ENCODE peak calls at places on chromosomes 11 and 22, in ten cellular contexts. P is body of pancreas, N is Peyer's patch, T is prostate gland, D is transverse colon, U is ovary, Z is IMR-90, L is endothelial cell of umbilical vein, V is breast epithelium, Q is heart left ventricle. R is an unnamed sample. For H3K36me3 and H3K4me1, the result is how much of the 10 kb centered on the place peaks cover.

GRCh38 chr22:27686534-27686933 is 115.0 kb downstream of the MN1 start:
- DNase-seq in T (no peak), Z (peak), Q (peak), V (peak), D (peak), N (no peak), P (peak), U (no peak), L (peak), R (peak)

GRCh38 chr22:37511368-37512104 is 7.7 kb downstream of the CARD10 start:
- DNase-seq in D (no peak), T (no peak), Q (no peak), N (no peak), Z (peak), P (no peak), U (no peak), L (no peak), V (no peak), R (no peak)

GRCh38 chr11:47156333-47156732 is 20.3 kb downstream of the ARFGAP2 start:
- DNase-seq in P (no peak), V (no peak), D (no peak), N (no peak), Q (no peak), U (no peak), T (no peak), Z (peak), L (no peak), R (no peak)

GRCh38 chr11:93169950-93170561 is 27.7 kb downstream of the SLC36A4 start:
- DNase-seq in N (no peak), Z (peak), V (no peak), U (no peak), P (no peak), D (no peak), Q (no peak), T (no peak), L (peak), R (no peak)

GRCh38 chr22:49011769-49012598 is 815.7 kb downstream of the BRD1 start:
- DNase-seq in Q (no peak), N (no peak), P (no peak), T (no peak), Z (no peak), U (no peak), V (no peak), L (no peak), D (no peak), R (peak)

GRCh38 chr22:24146791-24147353 is 34.4 kb upstream of the SUSD2 start:
- DNase-seq in N (no peak), T (no peak), L (peak), D (peak), Q (peak), Z (peak), P (peak), U (peak), V (no peak), R (peak)

GRCh38 chr11:44681698-44682097 is 45.1 kb upstream of the TSPAN18 start:
- DNase-seq in T (no peak), P (no peak), D (no peak), U (no peak), V (no peak), Q (no peak), Z (peak), N (no peak), L (peak), R (no peak)

GRCh38 chr11:102600666-102601065 is 24.5 kb downstream of the MMP20 start:
- DNase-seq in T (no peak), N (no peak), Q (no peak), L (no peak), V (no peak), P (no peak), D (no peak), Z (no peak), U (no peak), R (no peak)

GRCh38 chr11:21552910-21553309 is 640.0 kb upstream of the ANO5 start:
- DNase-seq in U (no peak), L (no peak), V (no peak), Q (no peak), D (no peak), Z (no peak), N (no peak), T (no peak), P (no peak), R (no peak)

GRCh38 chr11:130908770-130909625 is 7.3 kb downstream of the SNX19 start:
- DNase-seq in P (no peak), Q (no peak), Z (peak), V (no peak), N (no peak), D (no peak), T (no peak), L (peak), U (no peak), R (no peak)
- H3K36me3 ChIP-seq in P (under half), Q (half or more), Z (under half), V (under half), N (under half), D (under half), T (under half), L (under half), U (under half), R (under half)

GRCh38 chr11:110429614-110430266 is at the start of gene FDX1:
- DNase-seq in D (peak), U (peak), T (peak), Q (peak), Z (peak), V (peak), L (peak), N (peak), P (peak), R (peak)
- TF ChIP-seq POLR2A in D (peak), U (peak), T (peak), Q (no peak), Z (peak), V (peak), L (no peak), N (peak), P (no peak), R (no peak)

GRCh38 chr22:36352775-36353507 is 34.8 kb downstream of the MYH9 start:
- DNase-seq in L (peak), T (peak), N (no peak), Z (peak), U (peak), P (peak), D (no peak), V (no peak), Q (peak), R (no peak)
- H3K4me1 ChIP-seq in L (half or more), T (half or more), N (under half), Z (half or more), U (under half), P (half or more), D (half or more), V (half or more), Q (half or more), R (half or more)

DNA sequence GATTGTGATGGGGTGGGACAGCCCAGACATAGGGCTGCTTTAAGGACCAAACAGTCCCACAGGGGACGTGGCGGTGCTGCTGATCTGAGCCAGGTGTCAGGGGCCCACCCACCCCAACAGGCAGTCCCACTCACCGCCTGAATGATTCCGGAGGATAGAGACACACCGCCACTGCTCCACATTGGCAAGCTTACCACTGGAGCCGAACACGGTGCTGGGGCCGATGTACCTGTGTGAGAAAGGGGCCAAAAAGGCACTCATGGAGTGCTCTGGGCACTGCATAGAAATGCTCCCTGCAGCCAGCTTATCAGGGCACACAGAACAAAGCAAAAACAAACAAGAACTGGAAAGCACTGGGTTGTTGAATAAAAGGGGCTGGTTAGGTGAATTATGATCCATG is 25.9 kb downstream of the HIRA start:
- DNase-seq in U (no peak), Q (no peak), T (no peak), V (no peak), L (no peak), Z (no peak), P (no peak), D (no peak), N (no peak), R (no peak)
- H3K36me3 ChIP-seq in U (under half), Q (half or more), T (under half), V (under half), L (under half), Z (under half), P (under half), D (under half), N (under half), R (under half)